ENCODE peak calls at places on chromosomes 3 and 15, in seven cellular contexts. One of them, this sample, is unnamed.

GRCh38 chr15:71443538-71443937 is 328.3 kb downstream of the THSD4 start:
- DNase-seq in T follicular helper cell: peak
- DNase-seq in iPS-NIHi11: peak
- DNase-seq in H54: no peak
- DNase-seq in HFF-Myc: peak
- DNase-seq in HFFc6: peak
- DNase-seq in HEK293T: peak
- DNase-seq in this sample: no peak

GRCh38 chr3:195260286-195260905 is 10.6 kb downstream of the XXYLT1 start:
- DNase-seq in T follicular helper cell: no peak
- DNase-seq in iPS-NIHi11: peak
- DNase-seq in H54: peak
- DNase-seq in HFF-Myc: no peak
- DNase-seq in HFFc6: no peak
- DNase-seq in HEK293T: no peak
- DNase-seq in this sample: no peak

GRCh38 chr3:69865920-69866679 is 126.8 kb downstream of the MITF start:
- DNase-seq in T follicular helper cell: no peak
- DNase-seq in iPS-NIHi11: no peak
- DNase-seq in H54: no peak
- DNase-seq in HFF-Myc: no peak
- DNase-seq in HFFc6: no peak
- DNase-seq in HEK293T: peak
- DNase-seq in this sample: no peak

GRCh38 chr3:48784426-48785120 is 63.1 kb downstream of the PRKAR2A start:
- DNase-seq in T follicular helper cell: no peak
- DNase-seq in iPS-NIHi11: no peak
- DNase-seq in H54: no peak
- DNase-seq in HFF-Myc: no peak
- DNase-seq in HFFc6: peak
- DNase-seq in HEK293T: no peak
- DNase-seq in this sample: no peak

GRCh38 chr3:82978368-82978767 is 1216.9 kb upstream of the GBE1 start:
- DNase-seq in T follicular helper cell: no peak
- DNase-seq in iPS-NIHi11: no peak
- DNase-seq in H54: no peak
- DNase-seq in HFF-Myc: no peak
- DNase-seq in HFFc6: no peak
- DNase-seq in HEK293T: no peak
- DNase-seq in this sample: no peak

GRCh38 chr3:113079532-113079931 is 88.7 kb downstream of the GTPBP8 start:
- DNase-seq in T follicular helper cell: no peak
- DNase-seq in iPS-NIHi11: no peak
- DNase-seq in H54: no peak
- DNase-seq in HFF-Myc: no peak
- DNase-seq in HFFc6: no peak
- DNase-seq in HEK293T: no peak
- DNase-seq in this sample: no peak

GRCh38 chr3:129095285-129095684 is 26.3 kb downstream of the RAB43 start:
- DNase-seq in T follicular helper cell: no peak
- DNase-seq in iPS-NIHi11: no peak
- DNase-seq in H54: no peak
- DNase-seq in HFF-Myc: no peak
- DNase-seq in HFFc6: no peak
- DNase-seq in HEK293T: no peak
- DNase-seq in this sample: no peak

GRCh38 chr3:119902061-119902460 is 120.2 kb downstream of the NR1I2 start:
- DNase-seq in T follicular helper cell: no peak
- DNase-seq in iPS-NIHi11: no peak
- DNase-seq in H54: no peak
- DNase-seq in HFF-Myc: no peak
- DNase-seq in HFFc6: no peak
- DNase-seq in HEK293T: no peak
- DNase-seq in this sample: no peak

GRCh38 chr15:74245342-74245931 is 9.3 kb downstream of the CCDC33 start:
- DNase-seq in T follicular helper cell: no peak
- DNase-seq in iPS-NIHi11: peak
- DNase-seq in H54: no peak
- DNase-seq in HFF-Myc: no peak
- DNase-seq in HFFc6: no peak
- DNase-seq in HEK293T: no peak
- DNase-seq in this sample: no peak

GRCh38 chr3:128753715-128754114 is 27.7 kb downstream of the RAB7A start:
- DNase-seq in T follicular helper cell: no peak
- DNase-seq in iPS-NIHi11: no peak
- DNase-seq in H54: no peak
- DNase-seq in HFF-Myc: no peak
- DNase-seq in HFFc6: no peak
- DNase-seq in HEK293T: no peak
- DNase-seq in this sample: no peak

GRCh38 chr3:195151866-195152526 is 119.0 kb downstream of the XXYLT1 start:
- DNase-seq in T follicular helper cell: no peak
- DNase-seq in iPS-NIHi11: no peak
- DNase-seq in H54: peak
- DNase-seq in HFF-Myc: no peak
- DNase-seq in HFFc6: peak
- DNase-seq in HEK293T: no peak
- DNase-seq in this sample: peak

GRCh38 chr15:65323071-65323511 is 18.6 kb downstream of the RNU5B-1 start:
- DNase-seq in T follicular helper cell: no peak
- DNase-seq in iPS-NIHi11: peak
- DNase-seq in H54: no peak
- DNase-seq in HFF-Myc: peak
- DNase-seq in HFFc6: no peak
- DNase-seq in HEK293T: no peak
- DNase-seq in this sample: no peak

GRCh38 chr3:192207239-192207638 is 520.1 kb downstream of the FGF12 start:
- DNase-seq in T follicular helper cell: no peak
- DNase-seq in iPS-NIHi11: no peak
- DNase-seq in H54: peak
- DNase-seq in HFF-Myc: no peak
- DNase-seq in HFFc6: no peak
- DNase-seq in HEK293T: no peak
- DNase-seq in this sample: no peak

GRCh38 chr15:82810061-82810862 is 834 bp downstream of the WHAMM start:
- DNase-seq in T follicular helper cell: peak
- DNase-seq in iPS-NIHi11: peak
- DNase-seq in H54: no peak
- DNase-seq in HFF-Myc: no peak
- DNase-seq in HFFc6: peak
- DNase-seq in HEK293T: peak
- DNase-seq in this sample: no peak

GRCh38 chr3:185337231-185337816 is 25.6 kb upstream of the MAP3K13 start:
- DNase-seq in T follicular helper cell: no peak
- DNase-seq in iPS-NIHi11: no peak
- DNase-seq in H54: no peak
- DNase-seq in HFF-Myc: no peak
- DNase-seq in HFFc6: no peak
- DNase-seq in HEK293T: no peak
- DNase-seq in this sample: no peak

GRCh38 chr15:58987036-58987435 is 427 bp upstream of the RNF111 start:
- DNase-seq in T follicular helper cell: no peak
- DNase-seq in iPS-NIHi11: no peak
- DNase-seq in H54: no peak
- DNase-seq in HFF-Myc: no peak
- DNase-seq in HFFc6: no peak
- DNase-seq in HEK293T: no peak
- DNase-seq in this sample: no peak

GRCh38 chr3:150739877-150740645 is 22.9 kb downstream of the SIAH2 start:
- DNase-seq in T follicular helper cell: no peak
- DNase-seq in iPS-NIHi11: no peak
- DNase-seq in H54: no peak
- DNase-seq in HFF-Myc: no peak
- DNase-seq in HFFc6: no peak
- DNase-seq in HEK293T: no peak
- DNase-seq in this sample: no peak

GRCh38 chr3:194405756-194406155 is 6.7 kb upstream of the GP5 start:
- DNase-seq in T follicular helper cell: no peak
- DNase-seq in iPS-NIHi11: no peak
- DNase-seq in H54: no peak
- DNase-seq in HFF-Myc: no peak
- DNase-seq in HFFc6: no peak
- DNase-seq in HEK293T: no peak
- DNase-seq in this sample: no peak